ENCODE peak calls at places on chromosomes 5 and 9, in ten cellular contexts. W, S, I, N, M, G, U, Z, Y and D are unnamed samples.

GRCh38 chr5:11997942-11998341 is 93.7 kb upstream of the CTNND2 start:
- DNase-seq in W (no peak), S (no peak), I (no peak), N (no peak), M (no peak), G (no peak), U (no peak), Z (no peak), Y (no peak), D (no peak)

GRCh38 chr5:162272417-162272816 is 204.8 kb downstream of the GABRG2 start:
- DNase-seq in W (no peak), S (no peak), I (no peak), N (no peak), M (no peak), G (no peak), U (no peak), Z (no peak), Y (no peak), D (no peak)

GRCh38 chr5:154385236-154385512 is 60.6 kb upstream of the SAP30L start:
- DNase-seq in W (no peak), S (no peak), I (no peak), N (no peak), M (no peak), G (no peak), U (no peak), Z (no peak), Y (no peak), D (no peak)

GRCh38 chr5:61933787-61934626 is 372.0 kb upstream of the KIF2A start:
- DNase-seq in W (peak; percentile 49), S (peak; percentile 85), I (peak; percentile 47), N (peak; percentile 62), M (peak; percentile 55), G (peak; percentile 41), U (peak; percentile 59), Z (peak; percentile 58), Y (no peak), D (no peak)

GRCh38 chr5:154608531-154609011 is 130.5 kb upstream of the HAND1 start:
- DNase-seq in W (no peak), S (no peak), I (no peak), N (peak; percentile 62), M (no peak), G (no peak), U (no peak), Z (no peak), Y (no peak), D (no peak)

GRCh38 chr9:16670791-16671190 is 199.7 kb downstream of the BNC2 start:
- DNase-seq in W (no peak), S (no peak), I (no peak), N (no peak), M (no peak), G (no peak), U (no peak), Z (no peak), Y (no peak), D (no peak)

GRCh38 chr9:138082918-138083636 is 205.5 kb downstream of the CACNA1B start:
- DNase-seq in W (no peak), S (peak; percentile 38), I (no peak), N (no peak), M (no peak), G (no peak), U (no peak), Z (peak; percentile 10), Y (no peak), D (no peak)

GRCh38 chr9:91421022-91421765 is 2.4 kb downstream of the NFIL3 start:
- DNase-seq in W (peak; percentile 43), S (no peak), I (no peak), N (peak; percentile 46), M (peak; percentile 47), G (no peak), U (peak; percentile 66), Z (no peak), Y (peak; percentile 70), D (peak; percentile 47)

GRCh38 chr5:53549792-53550191 is 10.6 kb upstream of the NDUFS4 start:
- DNase-seq in W (no peak), S (no peak), I (no peak), N (no peak), M (no peak), G (no peak), U (peak; percentile 20), Z (no peak), Y (no peak), D (no peak)

GRCh38 chr9:4680178-4680535 is 788 bp downstream of the CDC37L1 start:
- DNase-seq in W (no peak), S (no peak), I (no peak), N (no peak), M (peak; percentile 58), G (no peak), U (peak; percentile 53), Z (no peak), Y (no peak), D (no peak)

GRCh38 chr5:17325770-17326599 is 108.6 kb downstream of the BASP1 start:
- DNase-seq in W (no peak), S (no peak), I (no peak), N (no peak), M (no peak), G (no peak), U (no peak), Z (no peak), Y (no peak), D (no peak)

GRCh38 chr9:114988962-114989599 is 58.7 kb upstream of the TNFSF8 start:
- DNase-seq in W (no peak), S (no peak), I (no peak), N (no peak), M (no peak), G (peak; percentile 6), U (peak; percentile 59), Z (no peak), Y (no peak), D (no peak)

GRCh38 chr5:124262443-124262842 is 484.0 kb downstream of the ZNF608 start:
- DNase-seq in W (no peak), S (no peak), I (no peak), N (no peak), M (no peak), G (no peak), U (no peak), Z (no peak), Y (no peak), D (no peak)

GRCh38 chr9:80646211-80646610 is 1043.1 kb downstream of the TLE1 start:
- DNase-seq in W (no peak), S (no peak), I (no peak), N (no peak), M (no peak), G (no peak), U (no peak), Z (no peak), Y (no peak), D (no peak)

GRCh38 chr5:146238973-146239372 is 35.6 kb downstream of the RBM27 start:
- DNase-seq in W (no peak), S (no peak), I (no peak), N (no peak), M (no peak), G (no peak), U (peak; percentile 1), Z (no peak), Y (no peak), D (no peak)

GRCh38 chr5:97194366-97194765 is 11.3 kb upstream of the RIOK2 start:
- DNase-seq in W (no peak), S (no peak), I (no peak), N (no peak), M (no peak), G (no peak), U (no peak), Z (no peak), Y (no peak), D (no peak)

GRCh38 chr5:97192580-97193421 is 9.8 kb upstream of the RIOK2 start:
- DNase-seq in W (no peak), S (no peak), I (no peak), N (peak; percentile 70), M (no peak), G (peak; percentile 76), U (no peak), Z (no peak), Y (no peak), D (no peak)

GRCh38 chr5:97191893-97192292 is 8.8 kb upstream of the RIOK2 start:
- DNase-seq in W (no peak), S (no peak), I (no peak), N (no peak), M (no peak), G (no peak), U (no peak), Z (no peak), Y (no peak), D (no peak)
- H3K9me3 ChIP-seq in W (no peaks in the 10 kb centered on the region), S (no peaks in the 10 kb centered on the region), I (no peaks in the 10 kb centered on the region), N (no peaks in the 10 kb centered on the region), M (no peaks in the 10 kb centered on the region), G (no peaks in the 10 kb centered on the region), U (no peaks in the 10 kb centered on the region), Z (no peaks in the 10 kb centered on the region), Y (no peaks in the 10 kb centered on the region), D (peaks cover 6% of the 10 kb centered on the region)

DNA sequence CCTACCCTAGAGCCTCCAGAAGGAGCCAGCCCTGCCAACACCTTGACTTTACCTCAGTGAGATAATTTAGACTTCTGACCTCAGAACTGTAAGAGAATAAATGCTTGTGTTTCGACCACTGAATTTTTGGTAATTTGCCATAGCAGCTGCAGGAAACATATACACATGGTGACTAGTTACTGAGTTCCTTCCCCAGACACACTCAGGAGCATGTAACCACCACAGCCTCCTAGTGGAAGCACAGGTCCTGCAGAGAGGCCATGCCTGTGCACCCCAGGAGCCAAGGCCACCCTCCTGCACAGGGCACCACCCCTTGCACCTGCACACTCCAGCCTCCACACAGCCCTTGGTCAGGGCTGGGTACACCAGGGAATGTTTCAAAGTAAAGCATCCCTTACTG is 7.6 kb upstream of the CAMSAP1 start:
- DNase-seq in W (no peak), S (no peak), I (no peak), N (no peak), M (no peak), G (no peak), U (peak; percentile 14), Z (no peak), Y (no peak), D (no peak)
- H3K9me3 ChIP-seq in W (no peaks in the 10 kb centered on the region), S (peaks cover 27% of the 10 kb centered on the region), I (peaks cover 39% of the 10 kb centered on the region), N (peaks cover 41% of the 10 kb centered on the region), M (peaks cover 5% of the 10 kb centered on the region), G (no peaks in the 10 kb centered on the region), U (peaks cover 3% of the 10 kb centered on the region), Z (peaks cover 66% of the 10 kb centered on the region), Y (peaks cover 65% of the 10 kb centered on the region), D (no peaks in the 10 kb centered on the region)

DNA sequence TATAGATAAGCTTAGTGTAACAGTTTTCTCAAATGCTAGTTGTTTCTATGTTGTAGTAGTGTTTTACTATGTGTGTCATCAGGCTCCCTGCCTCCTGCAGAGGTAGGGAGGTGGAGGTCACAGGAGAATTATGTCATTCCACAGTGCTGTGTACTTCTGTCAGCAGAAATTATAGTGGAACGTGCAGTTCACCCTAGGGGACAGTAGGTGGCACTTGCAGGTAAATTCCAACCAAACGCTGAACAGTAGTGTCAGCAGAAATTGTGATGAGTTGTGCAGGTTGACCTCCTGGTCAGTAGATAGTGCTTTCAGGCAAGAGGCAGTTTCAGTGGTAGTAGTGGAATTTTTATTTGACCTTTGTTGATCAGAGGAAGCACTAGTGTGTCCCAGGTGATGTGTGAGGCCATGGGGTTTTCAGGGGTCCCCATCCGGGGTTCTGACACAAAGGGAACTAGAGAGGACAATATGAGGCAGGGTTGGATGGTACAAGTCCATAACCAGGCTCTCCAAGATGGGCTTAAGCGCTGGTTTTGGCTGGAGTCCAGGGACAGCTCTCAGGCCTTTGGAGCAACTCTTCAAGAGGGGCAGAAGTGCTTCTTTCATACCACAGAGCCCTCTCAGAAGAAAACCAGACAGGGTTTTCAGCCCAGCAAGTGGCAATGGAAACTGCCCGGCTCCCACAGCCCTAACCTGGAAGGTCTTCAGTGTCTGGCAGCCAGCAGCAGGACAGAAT is 402.9 kb downstream of the CYLC2 start:
- DNase-seq in W (peak; percentile 25), S (peak; percentile 80), I (no peak), N (peak; percentile 69), M (no peak), G (peak; percentile 34), U (peak; percentile 29), Z (peak; percentile 27), Y (peak; percentile 63), D (peak; percentile 47)
- H3K9me3 ChIP-seq in W (no peaks in the 10 kb centered on the region), S (no peaks in the 10 kb centered on the region), I (no peaks in the 10 kb centered on the region), N (no peaks in the 10 kb centered on the region), M (no peaks in the 10 kb centered on the region), G (no peaks in the 10 kb centered on the region), U (no peaks in the 10 kb centered on the region), Z (no peaks in the 10 kb centered on the region), Y (no peaks in the 10 kb centered on the region), D (no peaks in the 10 kb centered on the region)

GRCh38 chr5:141437208-141437607 is 6.9 kb downstream of the PCDHGA12 start:
- DNase-seq in W (no peak), S (no peak), I (no peak), N (no peak), M (no peak), G (no peak), U (peak; percentile 69), Z (no peak), Y (no peak), D (no peak)
- H3K9me3 ChIP-seq in W (no peaks in the 10 kb centered on the region), S (no peaks in the 10 kb centered on the region), I (peaks cover 78% of the 10 kb centered on the region), N (no peaks in the 10 kb centered on the region), M (no peaks in the 10 kb centered on the region), G (no peaks in the 10 kb centered on the region), U (no peaks in the 10 kb centered on the region), Z (peaks cover 95% of the 10 kb centered on the region), Y (peaks cover 86% of the 10 kb centered on the region), D (peaks cover 5% of the 10 kb centered on the region)